ENCODE peak calls at places on chromosomes 5 and 9, in five cellular contexts. A is CD8-positive, alpha-beta memory T cell; W is fibroblast of lung; Q is tibial artery; L is dorsolateral prefrontal cortex. X is an unnamed sample.
A peak's percentile ranks its signal among the peaks of the same experiment; 100 is the strongest.

GRCh38 chr9:123928471-123929176 is 1.3 kb downstream of the DENND1A start:
- DNase-seq in W (peak; percentile 39), A (no peak), Q (no peak), L (no peak), X (no peak)

GRCh38 chr5:59423021-59423420 is 470.5 kb downstream of the PDE4D start:
- DNase-seq in Q (no peak), W (peak; percentile 37), A (no peak), L (no peak), X (no peak)

GRCh38 chr5:1314564-1314982 is 19.7 kb upstream of the TERT start:
- DNase-seq in L (no peak), Q (peak; percentile 57), A (no peak), W (no peak), X (no peak)

GRCh38 chr5:65774346-65774745 is 52.3 kb downstream of the NLN start:
- DNase-seq in Q (no peak), L (no peak), A (no peak), W (peak; percentile 91), X (no peak)

GRCh38 chr9:35001803-35002502 is 12.4 kb downstream of the DNAJB5 start:
- DNase-seq in A (no peak), Q (no peak), W (peak; percentile 66), L (no peak), X (no peak)

GRCh38 chr5:39319395-39319794 is 44.9 kb downstream of the C9 start:
- DNase-seq in A (no peak), W (no peak), Q (no peak), L (no peak), X (no peak)

GRCh38 chr9:84839538-84839937 is 170.0 kb downstream of the NTRK2 start:
- DNase-seq in W (peak; percentile 81), A (no peak), Q (no peak), L (peak; percentile 47), X (no peak)

GRCh38 chr5:36156124-36156601 is 4.3 kb downstream of the SKP2 start:
- DNase-seq in A (no peak), W (peak; percentile 68), L (no peak), Q (no peak), X (no peak)

GRCh38 chr5:142966146-142966455 is 195.9 kb downstream of the ARHGAP26 start:
- DNase-seq in L (no peak), A (no peak), W (no peak), Q (no peak), X (no peak)

GRCh38 chr9:113484258-113484730 is 20.8 kb downstream of the RGS3 start:
- DNase-seq in A (no peak), L (no peak), Q (peak; percentile 85), W (no peak), X (no peak)

GRCh38 chr9:27462434-27462833 is 61.7 kb upstream of the IFNK start:
- DNase-seq in L (no peak), Q (no peak), W (no peak), A (no peak), X (no peak)

GRCh38 chr5:159135896-159136531 is 36.3 kb upstream of the EBF1 start:
- DNase-seq in W (peak; percentile 90), L (no peak), Q (no peak), A (no peak), X (no peak)

GRCh38 chr9:105082843-105083242 is 154.9 kb upstream of the ABCA1 start:
- DNase-seq in W (no peak), L (no peak), A (no peak), Q (no peak), X (no peak)

GRCh38 chr9:124774131-124774978 is 2.6 kb upstream of the OLFML2A start:
- DNase-seq in W (peak; percentile 57), Q (peak; percentile 82), A (peak; percentile 77), L (peak; percentile 78), X (peak; percentile 33)

GRCh38 chr9:34195143-34195542 is 16.3 kb downstream of the UBAP1 start:
- DNase-seq in Q (no peak), W (no peak), L (no peak), A (no peak), X (no peak)

GRCh38 chr5:116377276-116378006 is 197.2 kb downstream of the SEMA6A start:
- DNase-seq in Q (no peak), A (no peak), L (no peak), W (no peak), X (no peak)

GRCh38 chr5:87605663-87606062 is 192.9 kb upstream of the CCNH start:
- DNase-seq in L (no peak), W (no peak), A (no peak), Q (no peak), X (no peak)

GRCh38 chr5:172243302-172243701 is 40.3 kb downstream of the UBTD2 start:
- DNase-seq in L (no peak), W (no peak), A (no peak), Q (no peak), X (no peak)

GRCh38 chr5:90888511-90889324 is 330.1 kb downstream of the ADGRV1 start:
- DNase-seq in L (no peak), Q (no peak), W (peak; percentile 86), A (no peak), X (no peak)

GRCh38 chr9:122213589-122214413 is 15.0 kb downstream of the LHX6 start:
- DNase-seq in L (no peak), Q (no peak), W (no peak), A (no peak), X (no peak)

GRCh38 chr5:132190161-132190817 is 37.4 kb downstream of the P4HA2 start:
- DNase-seq in L (no peak), Q (no peak), W (peak; percentile 70), A (no peak), X (no peak)

GRCh38 chr9:105421154-105421553 is 26.7 kb upstream of the FSD1L start:
- DNase-seq in A (no peak), L (no peak), Q (no peak), W (no peak), X (no peak)

GRCh38 chr9:98940278-98940677 is 3.4 kb upstream of the COL15A1 start:
- DNase-seq in Q (no peak), W (no peak), A (no peak), L (no peak), X (no peak)

GRCh38 chr9:98943682-98944129 is at the start of gene COL15A1:
- DNase-seq in A (no peak), Q (peak; percentile 72), W (peak; percentile 33), L (no peak), X (no peak)

GRCh38 chr9:98944130-98945074 is 695 bp downstream of the COL15A1 start:
- DNase-seq in Q (peak; percentile 79), W (peak; percentile 4), A (no peak), L (peak; percentile 23), X (no peak)

GRCh38 chr9:98941946-98942523 is 1.7 kb upstream of the COL15A1 start:
- DNase-seq in A (no peak), Q (no peak), L (no peak), W (no peak), X (no peak)

GRCh38 chr9:98942906-98943681 is 613 bp upstream of the COL15A1 start:
- DNase-seq in Q (no peak), A (no peak), L (no peak), W (no peak), X (no peak)
- H3K27ac ChIP-seq in Q (peak overlapping the region; percentile 90), A (no peak overlapping the region), L (no peak overlapping the region), W (no peak overlapping the region), X (no peak overlapping the region)

DNA sequence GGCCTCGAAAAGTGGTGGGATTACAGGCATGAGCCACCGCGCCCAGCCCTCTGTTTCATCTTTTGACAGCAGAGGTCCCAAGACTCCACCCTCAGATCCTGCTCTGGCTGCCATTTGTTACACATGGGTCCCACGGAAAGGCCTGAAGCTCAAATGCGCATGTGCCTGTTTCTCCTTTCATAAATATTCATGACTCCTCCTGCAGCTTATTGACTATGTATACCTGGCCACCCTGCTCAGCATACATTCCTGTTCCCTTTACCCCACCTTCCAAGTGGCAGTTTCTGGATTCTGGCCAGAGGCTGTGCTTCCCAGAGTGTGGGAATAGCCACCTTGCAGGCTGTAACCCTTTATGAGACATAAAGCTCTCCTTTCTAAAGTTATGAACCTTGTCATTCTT is 46.5 kb downstream of the AUH start:
- DNase-seq in L (no peak), A (no peak), W (no peak), Q (no peak), X (no peak)
- H3K27ac ChIP-seq in L (no peak overlapping the region), A (no peak overlapping the region), W (no peak overlapping the region), Q (no peak overlapping the region), X (no peak overlapping the region)

GRCh38 chr5:150036513-150036912 is 36.0 kb downstream of the HMGXB3 start:
- DNase-seq in L (no peak), W (peak; percentile 100), Q (no peak), A (no peak), X (no peak)
- H3K27ac ChIP-seq in L (no peak overlapping the region), W (peak overlapping the region; percentile 4), Q (no peak overlapping the region), A (no peak overlapping the region), X (no peak overlapping the region)

DNA sequence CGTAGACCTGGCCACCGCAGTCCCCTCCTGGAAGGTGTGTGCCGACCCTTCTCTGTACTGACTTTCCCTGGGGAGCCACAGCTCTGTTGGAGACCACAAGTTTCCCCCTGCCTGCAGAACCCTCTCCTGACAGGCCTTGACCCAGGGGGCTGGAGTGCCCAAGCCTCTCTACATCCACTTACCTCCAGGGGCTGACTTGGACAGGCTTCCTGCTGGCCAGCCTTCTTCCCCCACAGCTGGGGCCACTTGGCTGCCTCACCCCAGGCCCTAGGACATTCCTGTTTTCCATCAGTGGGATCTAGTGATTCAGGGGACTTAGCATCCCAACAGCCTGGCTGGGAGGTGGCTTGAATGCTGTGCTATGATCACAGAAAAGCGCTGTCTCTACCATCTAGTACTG is 23.6 kb downstream of the COL15A1 start:
- DNase-seq in Q (peak; percentile 63), A (no peak), W (no peak), L (no peak), X (no peak)
- H3K27ac ChIP-seq in Q (peak overlapping the region; percentile 85), A (no peak overlapping the region), W (no peak overlapping the region), L (no peak overlapping the region), X (no peak overlapping the region)

DNA sequence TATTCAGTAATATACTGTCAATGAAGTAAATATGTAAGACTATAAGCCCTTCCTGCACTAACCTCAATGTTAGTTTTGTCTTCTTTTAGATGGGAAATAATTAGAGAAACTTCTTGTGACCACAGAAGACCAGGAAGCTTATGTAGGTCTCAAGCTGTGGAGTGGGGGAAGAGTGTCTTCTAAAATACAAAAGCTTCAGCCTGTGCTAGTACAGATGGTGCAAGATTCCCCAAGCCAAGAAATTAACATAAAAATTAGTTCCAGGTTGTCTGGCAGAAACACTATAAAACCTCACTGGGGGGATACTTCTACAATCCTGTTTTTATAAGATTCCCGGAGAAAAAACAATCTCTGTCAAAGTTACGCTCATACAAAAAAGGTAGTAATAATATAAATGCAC is 103.6 kb downstream of the FNBP1 start:
- DNase-seq in W (peak; percentile 36), A (no peak), L (no peak), Q (no peak), X (no peak)
- H3K27ac ChIP-seq in W (no peak overlapping the region), A (no peak overlapping the region), L (peak overlapping the region; percentile 94), Q (peak overlapping the region; percentile 65), X (peak overlapping the region; percentile 46)